ENCODE peak calls at places on chromosomes 11 and 22, in six cellular contexts. Z is nephron progenitor cell, W is Calu3, M is PC-3, N is ascending aorta, L is neural progenitor cell. C is an unnamed sample.

GRCh38 chr11:68890490-68891231 is 13.0 kb downstream of the MRPL21 start:
- DNase-seq in Z (no peak), M (no peak), W (no peak), N (peak; percentile 97), L (no peak), C (peak; percentile 95)

GRCh38 chr11:64742940-64743590 is 877 bp downstream of the RASGRP2 start:
- DNase-seq in Z (peak; percentile 75), W (peak; percentile 83), N (peak; percentile 90), M (peak; percentile 73), L (peak; percentile 70), C (no peak)

GRCh38 chr11:128052912-128053641 is 534.3 kb downstream of the ETS1 start:
- DNase-seq in L (no peak), M (peak; percentile 56), W (no peak), N (no peak), Z (no peak), C (no peak)

GRCh38 chr11:1768141-1768469 is 4.4 kb upstream of the CTSD start:
- DNase-seq in M (no peak), L (no peak), Z (no peak), W (no peak), N (no peak), C (no peak)

GRCh38 chr11:92308366-92308765 is 83.7 kb downstream of the FAT3 start:
- DNase-seq in Z (no peak), W (no peak), N (no peak), M (no peak), L (no peak), C (no peak)

GRCh38 chr11:13207665-13208594 is 69.7 kb upstream of the BMAL1 start:
- DNase-seq in L (no peak), M (peak; percentile 60), W (peak; percentile 25), N (no peak), Z (no peak), C (no peak)

GRCh38 chr11:116874251-116874650 is 36.8 kb upstream of the APOA1 start:
- DNase-seq in N (no peak), W (no peak), M (no peak), Z (no peak), L (no peak), C (no peak)

GRCh38 chr11:12754582-12755250 is 80.5 kb downstream of the TEAD1 start:
- DNase-seq in N (no peak), W (no peak), M (peak; percentile 19), L (no peak), Z (no peak), C (no peak)

GRCh38 chr22:44352378-44353062 is 39.8 kb upstream of the SHISAL1 start:
- DNase-seq in M (no peak), Z (no peak), L (no peak), N (no peak), W (no peak), C (peak; percentile 63)

GRCh38 chr22:44354288-44354687 is 41.5 kb upstream of the SHISAL1 start:
- DNase-seq in N (no peak), M (no peak), Z (no peak), W (no peak), L (no peak), C (peak; percentile 39)

GRCh38 chr22:44351037-44351436 is 38.3 kb upstream of the SHISAL1 start:
- DNase-seq in M (no peak), L (no peak), W (no peak), N (no peak), Z (no peak), C (no peak)

GRCh38 chr22:44353063-44353440 is 40.3 kb upstream of the SHISAL1 start:
- DNase-seq in N (no peak), L (no peak), Z (no peak), W (no peak), M (no peak), C (no peak)

DNA sequence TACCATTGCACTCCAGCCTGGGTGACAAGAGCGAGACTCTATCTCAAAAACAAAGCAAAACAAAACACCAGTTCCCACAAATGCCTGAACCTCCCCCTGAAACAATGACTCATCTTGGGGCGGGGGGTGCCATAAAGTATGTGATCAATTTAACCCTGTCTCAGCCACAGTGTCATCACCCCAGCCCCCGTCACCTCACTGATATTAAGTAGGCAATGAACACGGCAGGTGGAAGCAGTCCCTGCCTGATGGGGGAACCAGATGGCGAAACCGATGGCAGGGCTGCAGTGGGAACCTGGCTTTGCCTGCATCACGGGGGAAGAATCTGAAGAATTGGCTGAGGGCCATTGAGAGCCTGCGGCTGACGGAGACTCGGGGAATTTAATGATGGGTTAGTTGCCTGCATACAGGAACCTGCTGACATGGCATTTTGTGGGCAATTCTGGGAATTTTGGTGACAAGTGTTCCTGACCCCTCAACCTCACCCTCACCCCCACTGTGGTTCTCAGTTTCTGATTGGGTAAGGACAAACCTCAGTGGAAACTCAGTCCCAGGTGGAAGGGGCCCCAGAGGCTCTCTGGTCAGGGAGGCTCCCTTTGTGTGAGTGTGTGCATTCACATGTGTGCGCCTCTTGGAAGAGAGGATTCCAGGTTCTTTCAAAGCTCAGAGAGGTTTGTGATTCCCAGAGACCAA is 39.1 kb upstream of the SHISAL1 start:
- DNase-seq in M (peak; percentile 87), W (peak; percentile 67), N (peak; percentile 80), Z (no peak), L (peak; percentile 48), C (no peak)
- TF ChIP-seq CTCF in M (no peak), W (no peak), N (no peak), Z (no peak), L (no peak), C (peak; percentile 36)

GRCh38 chr11:66495401-66495844 is 15.0 kb upstream of the BBS1 start:
- DNase-seq in W (peak; percentile 15), N (no peak), M (peak; percentile 21), Z (no peak), L (no peak), C (no peak)
- TF ChIP-seq CTCF in W (no peak), N (no peak), M (peak; percentile 61), Z (peak; percentile 22), L (peak; percentile 51), C (no peak)

GRCh38 chr22:41619979-41620645 is 731 bp downstream of the DESI1 start:
- DNase-seq in Z (peak; percentile 58), L (peak; percentile 68), M (peak; percentile 20), N (peak; percentile 66), W (peak; percentile 51), C (no peak)
- TF ChIP-seq CTCF in Z (no peak), L (no peak), M (no peak), N (no peak), W (no peak), C (no peak)

GRCh38 chr11:76445122-76446084 is 585 bp downstream of the EMSY start:
- DNase-seq in Z (peak; percentile 85), M (peak; percentile 91), W (peak; percentile 70), L (peak; percentile 95), N (peak; percentile 86), C (no peak)

GRCh38 chr11:76444065-76444383 is 794 bp upstream of the EMSY start:
- DNase-seq in Z (no peak), W (no peak), M (no peak), L (no peak), N (no peak), C (no peak)

GRCh38 chr11:76444384-76445121 is at the start of gene EMSY:
- DNase-seq in M (peak; percentile 99), W (peak; percentile 93), Z (peak; percentile 89), N (peak; percentile 99), L (peak; percentile 99), C (peak; percentile 99)

GRCh38 chr11:76448506-76448905 is 3.7 kb downstream of the EMSY start:
- DNase-seq in Z (no peak), W (no peak), M (no peak), N (no peak), L (peak; percentile 55), C (no peak)

DNA sequence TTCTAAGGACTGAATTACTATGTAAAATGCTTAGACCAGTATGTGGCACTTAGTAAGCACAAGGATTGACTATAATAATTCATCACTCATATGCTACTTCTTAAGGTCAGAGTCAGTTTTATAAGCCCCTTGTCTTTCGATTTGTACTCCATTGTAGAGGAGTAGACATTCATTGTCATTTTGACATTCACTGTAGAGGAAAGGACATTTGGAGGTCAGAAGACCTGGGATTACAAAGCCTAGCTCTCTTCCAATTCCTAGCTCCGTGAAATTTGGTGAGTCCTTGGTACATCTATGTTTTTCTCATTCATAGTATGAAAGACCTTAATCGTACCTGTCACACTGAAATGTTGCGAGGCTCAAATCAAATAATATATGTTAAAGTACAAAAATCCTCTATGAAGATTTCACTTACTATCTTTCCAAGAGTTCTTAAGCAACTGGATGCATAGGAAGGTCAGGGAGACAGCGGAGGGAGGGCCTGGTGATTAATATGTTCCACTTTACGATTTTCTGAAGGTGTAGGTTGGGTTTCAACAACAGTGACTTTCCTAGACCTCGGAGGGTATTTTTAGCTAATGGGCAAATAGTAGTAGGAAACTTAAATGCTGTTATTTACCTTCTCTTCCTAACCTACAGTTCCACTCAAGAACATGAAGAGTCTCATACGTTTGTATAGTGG is 1.4 kb upstream of the EMSY start:
- DNase-seq in Z (peak; percentile 8), N (no peak), L (no peak), W (no peak), M (peak; percentile 29), C (no peak)
- TF ChIP-seq CTCF in Z (no peak), N (no peak), L (no peak), W (no peak), M (no peak), C (no peak)

DNA sequence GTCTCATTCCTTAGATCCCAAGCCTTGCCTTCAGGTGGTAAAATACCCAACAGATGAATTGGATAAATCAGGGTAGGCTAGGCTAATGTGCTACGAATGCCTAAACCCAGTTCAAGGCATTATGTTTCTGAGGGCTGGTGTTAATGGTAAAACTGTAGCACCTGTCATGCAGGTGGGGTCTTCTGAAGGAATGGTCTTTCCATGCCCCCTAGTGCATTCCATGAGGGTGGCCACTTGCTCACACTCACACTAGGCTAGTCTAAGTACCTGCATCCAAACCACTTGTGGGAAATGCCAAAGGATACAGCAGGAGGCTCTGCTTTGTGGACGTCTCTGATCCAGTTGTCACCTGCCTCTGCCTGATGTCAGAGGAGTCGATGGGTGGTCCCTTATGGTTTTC is 24.2 kb upstream of the UCP3 start:
- DNase-seq in N (no peak), L (no peak), M (no peak), Z (no peak), W (no peak), C (no peak)
- TF ChIP-seq CTCF in N (no peak), L (no peak), M (no peak), Z (no peak), W (no peak), C (no peak)

C was measured in chondrocyte.